ENCODE peak calls at places on chromosomes 2 and 18, in eight cellular contexts. One of them, this sample, is unnamed.

GRCh38 chr18:48662021-48662661 is 123.3 kb downstream of the CTIF start:
- DNase-seq in CD8-positive, alpha-beta memory T cell: no peak
- DNase-seq in mesenchymal stem cell: peak; percentile 76
- DNase-seq in cardiac muscle cell: peak; percentile 77
- DNase-seq in A549: peak; percentile 37
- DNase-seq in fibroblast of villous mesenchyme: peak; percentile 75
- DNase-seq in WERI-Rb-1: no peak
- DNase-seq in hepatocyte: peak; percentile 63
- DNase-seq in this sample: peak; percentile 69

GRCh38 chr2:201470821-201471731 is 19.5 kb downstream of the STRADB start:
- DNase-seq in CD8-positive, alpha-beta memory T cell: no peak
- DNase-seq in mesenchymal stem cell: no peak
- DNase-seq in cardiac muscle cell: peak; percentile 22
- DNase-seq in A549: no peak
- DNase-seq in fibroblast of villous mesenchyme: peak; percentile 11
- DNase-seq in WERI-Rb-1: no peak
- DNase-seq in hepatocyte: no peak
- DNase-seq in this sample: peak; percentile 69

GRCh38 chr2:144625216-144626010 is 105.5 kb upstream of the ZEB2 start:
- DNase-seq in CD8-positive, alpha-beta memory T cell: no peak
- DNase-seq in mesenchymal stem cell: no peak
- DNase-seq in cardiac muscle cell: no peak
- DNase-seq in A549: no peak
- DNase-seq in fibroblast of villous mesenchyme: no peak
- DNase-seq in WERI-Rb-1: no peak
- DNase-seq in hepatocyte: no peak
- DNase-seq in this sample: no peak

GRCh38 chr2:147487286-147487979 is 357.4 kb upstream of the ACVR2A start:
- DNase-seq in CD8-positive, alpha-beta memory T cell: no peak
- DNase-seq in mesenchymal stem cell: no peak
- DNase-seq in cardiac muscle cell: no peak
- DNase-seq in A549: no peak
- DNase-seq in fibroblast of villous mesenchyme: no peak
- DNase-seq in WERI-Rb-1: no peak
- DNase-seq in hepatocyte: peak; percentile 13
- DNase-seq in this sample: no peak

GRCh38 chr18:77067315-77068061 is 65.1 kb downstream of the MBP start:
- DNase-seq in CD8-positive, alpha-beta memory T cell: peak; percentile 72
- DNase-seq in mesenchymal stem cell: peak; percentile 98
- DNase-seq in cardiac muscle cell: peak; percentile 92
- DNase-seq in A549: peak; percentile 93
- DNase-seq in fibroblast of villous mesenchyme: peak; percentile 94
- DNase-seq in WERI-Rb-1: no peak
- DNase-seq in hepatocyte: peak; percentile 74
- DNase-seq in this sample: peak; percentile 96

GRCh38 chr2:58870704-58871103 is 629.6 kb upstream of the FANCL start:
- DNase-seq in CD8-positive, alpha-beta memory T cell: no peak
- DNase-seq in mesenchymal stem cell: no peak
- DNase-seq in cardiac muscle cell: no peak
- DNase-seq in A549: peak; percentile 35
- DNase-seq in fibroblast of villous mesenchyme: peak; percentile 3
- DNase-seq in WERI-Rb-1: no peak
- DNase-seq in hepatocyte: peak; percentile 12
- DNase-seq in this sample: no peak

GRCh38 chr2:55026202-55026601 is 24.0 kb downstream of the RTN4 start:
- DNase-seq in CD8-positive, alpha-beta memory T cell: no peak
- DNase-seq in mesenchymal stem cell: peak; percentile 53
- DNase-seq in cardiac muscle cell: peak; percentile 66
- DNase-seq in A549: no peak
- DNase-seq in fibroblast of villous mesenchyme: peak; percentile 61
- DNase-seq in WERI-Rb-1: no peak
- DNase-seq in hepatocyte: no peak
- DNase-seq in this sample: peak; percentile 66

GRCh38 chr2:240825476-240825875 is 5.5 kb upstream of the KIF1A start:
- DNase-seq in CD8-positive, alpha-beta memory T cell: no peak
- DNase-seq in mesenchymal stem cell: no peak
- DNase-seq in cardiac muscle cell: no peak
- DNase-seq in A549: no peak
- DNase-seq in fibroblast of villous mesenchyme: no peak
- DNase-seq in WERI-Rb-1: no peak
- DNase-seq in hepatocyte: no peak
- DNase-seq in this sample: no peak

GRCh38 chr2:240813231-240813921 is 6.6 kb downstream of the KIF1A start:
- DNase-seq in CD8-positive, alpha-beta memory T cell: no peak
- DNase-seq in mesenchymal stem cell: no peak
- DNase-seq in cardiac muscle cell: no peak
- DNase-seq in A549: no peak
- DNase-seq in fibroblast of villous mesenchyme: no peak
- DNase-seq in WERI-Rb-1: no peak
- DNase-seq in hepatocyte: no peak
- DNase-seq in this sample: no peak

GRCh38 chr2:3633982-3634630 is 23.9 kb upstream of the ALLC start:
- DNase-seq in CD8-positive, alpha-beta memory T cell: no peak
- DNase-seq in mesenchymal stem cell: no peak
- DNase-seq in cardiac muscle cell: no peak
- DNase-seq in A549: no peak
- DNase-seq in fibroblast of villous mesenchyme: no peak
- DNase-seq in WERI-Rb-1: no peak
- DNase-seq in hepatocyte: no peak
- DNase-seq in this sample: no peak

GRCh38 chr2:189783451-189783926 is 650 bp downstream of the ORMDL1 start:
- DNase-seq in CD8-positive, alpha-beta memory T cell: no peak
- DNase-seq in mesenchymal stem cell: no peak
- DNase-seq in cardiac muscle cell: peak; percentile 49
- DNase-seq in A549: no peak
- DNase-seq in fibroblast of villous mesenchyme: peak; percentile 54
- DNase-seq in WERI-Rb-1: no peak
- DNase-seq in hepatocyte: no peak
- DNase-seq in this sample: peak; percentile 56

GRCh38 chr2:177797808-177798207 is 274.8 kb downstream of the PDE11A start:
- DNase-seq in CD8-positive, alpha-beta memory T cell: no peak
- DNase-seq in mesenchymal stem cell: no peak
- DNase-seq in cardiac muscle cell: no peak
- DNase-seq in A549: no peak
- DNase-seq in fibroblast of villous mesenchyme: no peak
- DNase-seq in WERI-Rb-1: no peak
- DNase-seq in hepatocyte: no peak
- DNase-seq in this sample: no peak

GRCh38 chr18:80033181-80034067 is 810 bp upstream of the RBFA start:
- DNase-seq in CD8-positive, alpha-beta memory T cell: peak; percentile 82
- DNase-seq in mesenchymal stem cell: peak; percentile 96
- DNase-seq in cardiac muscle cell: peak; percentile 56
- DNase-seq in A549: peak; percentile 16
- DNase-seq in fibroblast of villous mesenchyme: no peak
- DNase-seq in WERI-Rb-1: no peak
- DNase-seq in hepatocyte: no peak
- DNase-seq in this sample: peak; percentile 39

GRCh38 chr18:23273443-23273966 is 138.2 kb downstream of the CABLES1 start:
- DNase-seq in CD8-positive, alpha-beta memory T cell: no peak
- DNase-seq in mesenchymal stem cell: no peak
- DNase-seq in cardiac muscle cell: no peak
- DNase-seq in A549: no peak
- DNase-seq in fibroblast of villous mesenchyme: no peak
- DNase-seq in WERI-Rb-1: no peak
- DNase-seq in hepatocyte: no peak
- DNase-seq in this sample: no peak

GRCh38 chr18:53586923-53587322 is 637.5 kb downstream of the MBD2 start:
- DNase-seq in CD8-positive, alpha-beta memory T cell: no peak
- DNase-seq in mesenchymal stem cell: no peak
- DNase-seq in cardiac muscle cell: no peak
- DNase-seq in A549: no peak
- DNase-seq in fibroblast of villous mesenchyme: no peak
- DNase-seq in WERI-Rb-1: no peak
- DNase-seq in hepatocyte: no peak
- DNase-seq in this sample: no peak

GRCh38 chr2:8028436-8028835 is 653.4 kb upstream of the ID2 start:
- DNase-seq in CD8-positive, alpha-beta memory T cell: no peak
- DNase-seq in mesenchymal stem cell: no peak
- DNase-seq in cardiac muscle cell: no peak
- DNase-seq in A549: no peak
- DNase-seq in fibroblast of villous mesenchyme: no peak
- DNase-seq in WERI-Rb-1: no peak
- DNase-seq in hepatocyte: no peak
- DNase-seq in this sample: no peak

GRCh38 chr2:8030694-8031303 is 651.1 kb upstream of the ID2 start:
- DNase-seq in CD8-positive, alpha-beta memory T cell: no peak
- DNase-seq in mesenchymal stem cell: peak; percentile 14
- DNase-seq in cardiac muscle cell: no peak
- DNase-seq in A549: no peak
- DNase-seq in fibroblast of villous mesenchyme: peak; percentile 2
- DNase-seq in WERI-Rb-1: no peak
- DNase-seq in hepatocyte: no peak
- DNase-seq in this sample: no peak

GRCh38 chr2:8028036-8028435 is 653.8 kb upstream of the ID2 start:
- DNase-seq in CD8-positive, alpha-beta memory T cell: no peak
- DNase-seq in mesenchymal stem cell: no peak
- DNase-seq in cardiac muscle cell: no peak
- DNase-seq in A549: no peak
- DNase-seq in fibroblast of villous mesenchyme: no peak
- DNase-seq in WERI-Rb-1: no peak
- DNase-seq in hepatocyte: no peak
- DNase-seq in this sample: no peak

GRCh38 chr2:8027387-8027786 is 654.5 kb upstream of the ID2 start:
- DNase-seq in CD8-positive, alpha-beta memory T cell: no peak
- DNase-seq in mesenchymal stem cell: no peak
- DNase-seq in cardiac muscle cell: no peak
- DNase-seq in A549: no peak
- DNase-seq in fibroblast of villous mesenchyme: no peak
- DNase-seq in WERI-Rb-1: no peak
- DNase-seq in hepatocyte: no peak
- DNase-seq in this sample: no peak

GRCh38 chr2:8028981-8029380 is 652.9 kb upstream of the ID2 start:
- DNase-seq in CD8-positive, alpha-beta memory T cell: no peak
- DNase-seq in mesenchymal stem cell: no peak
- DNase-seq in cardiac muscle cell: no peak
- DNase-seq in A549: no peak
- DNase-seq in fibroblast of villous mesenchyme: no peak
- DNase-seq in WERI-Rb-1: peak; percentile 80
- DNase-seq in hepatocyte: no peak
- DNase-seq in this sample: no peak
- H3K4me3 ChIP-seq in CD8-positive, alpha-beta memory T cell: no peak overlapping the region
- H3K4me3 ChIP-seq in mesenchymal stem cell: no peak overlapping the region
- H3K4me3 ChIP-seq in cardiac muscle cell: no peak overlapping the region
- H3K4me3 ChIP-seq in A549: no peak overlapping the region
- H3K4me3 ChIP-seq in fibroblast of villous mesenchyme: no peak overlapping the region
- H3K4me3 ChIP-seq in WERI-Rb-1: no peak overlapping the region
- H3K4me3 ChIP-seq in hepatocyte: no peak overlapping the region
- H3K4me3 ChIP-seq in this sample: no peak overlapping the region

DNA sequence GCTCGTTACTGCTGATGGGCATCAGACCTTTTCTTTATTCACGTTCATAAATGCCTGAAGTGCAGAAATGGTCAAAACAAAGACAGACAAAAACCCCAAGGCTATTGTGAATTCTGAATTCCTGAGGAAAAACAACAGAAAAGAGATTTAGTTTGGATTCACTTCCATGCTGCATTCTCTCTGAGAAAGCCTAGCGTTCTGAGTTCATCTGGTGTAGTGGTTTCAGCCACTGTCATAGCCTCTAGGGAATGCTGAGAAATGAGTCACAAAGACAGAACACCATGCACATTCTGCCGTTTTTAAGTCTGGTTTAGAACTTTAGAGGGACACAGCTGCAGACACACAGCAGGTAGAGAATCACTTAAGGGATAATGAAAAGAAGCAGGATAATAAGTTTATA is 93.8 kb downstream of the LRP1B start:
- DNase-seq in CD8-positive, alpha-beta memory T cell: no peak
- DNase-seq in mesenchymal stem cell: peak; percentile 61
- DNase-seq in cardiac muscle cell: no peak
- DNase-seq in A549: no peak
- DNase-seq in fibroblast of villous mesenchyme: no peak
- DNase-seq in WERI-Rb-1: no peak
- DNase-seq in hepatocyte: peak; percentile 4
- DNase-seq in this sample: no peak
- H3K4me3 ChIP-seq in CD8-positive, alpha-beta memory T cell: no peak overlapping the region
- H3K4me3 ChIP-seq in mesenchymal stem cell: no peak overlapping the region
- H3K4me3 ChIP-seq in cardiac muscle cell: no peak overlapping the region
- H3K4me3 ChIP-seq in A549: no peak overlapping the region
- H3K4me3 ChIP-seq in fibroblast of villous mesenchyme: no peak overlapping the region
- H3K4me3 ChIP-seq in WERI-Rb-1: no peak overlapping the region
- H3K4me3 ChIP-seq in hepatocyte: no peak overlapping the region
- H3K4me3 ChIP-seq in this sample: no peak overlapping the region

GRCh38 chr2:241864897-241865213 is 4.7 kb upstream of the RTP5 start:
- DNase-seq in CD8-positive, alpha-beta memory T cell: no peak
- DNase-seq in mesenchymal stem cell: no peak
- DNase-seq in cardiac muscle cell: no peak
- DNase-seq in A549: no peak
- DNase-seq in fibroblast of villous mesenchyme: no peak
- DNase-seq in WERI-Rb-1: no peak
- DNase-seq in hepatocyte: no peak
- DNase-seq in this sample: no peak

GRCh38 chr2:241863021-241863954 is 4.6 kb upstream of the PDCD1 start:
- DNase-seq in CD8-positive, alpha-beta memory T cell: peak; percentile 48
- DNase-seq in mesenchymal stem cell: no peak
- DNase-seq in cardiac muscle cell: peak; percentile 70
- DNase-seq in A549: no peak
- DNase-seq in fibroblast of villous mesenchyme: peak; percentile 53
- DNase-seq in WERI-Rb-1: no peak
- DNase-seq in hepatocyte: no peak
- DNase-seq in this sample: peak; percentile 41

GRCh38 chr2:241865416-241865956 is 4.0 kb upstream of the RTP5 start:
- DNase-seq in CD8-positive, alpha-beta memory T cell: no peak
- DNase-seq in mesenchymal stem cell: no peak
- DNase-seq in cardiac muscle cell: no peak
- DNase-seq in A549: no peak
- DNase-seq in fibroblast of villous mesenchyme: no peak
- DNase-seq in WERI-Rb-1: no peak
- DNase-seq in hepatocyte: no peak
- DNase-seq in this sample: no peak

GRCh38 chr2:241865957-241866858 is 3.3 kb upstream of the RTP5 start:
- DNase-seq in CD8-positive, alpha-beta memory T cell: no peak
- DNase-seq in mesenchymal stem cell: peak; percentile 21
- DNase-seq in cardiac muscle cell: peak; percentile 40
- DNase-seq in A549: peak; percentile 47
- DNase-seq in fibroblast of villous mesenchyme: no peak
- DNase-seq in WERI-Rb-1: no peak
- DNase-seq in hepatocyte: no peak
- DNase-seq in this sample: peak; percentile 24

GRCh38 chr2:241864168-241864896 is 5.2 kb upstream of the RTP5 start:
- DNase-seq in CD8-positive, alpha-beta memory T cell: no peak
- DNase-seq in mesenchymal stem cell: no peak
- DNase-seq in cardiac muscle cell: no peak
- DNase-seq in A549: no peak
- DNase-seq in fibroblast of villous mesenchyme: no peak
- DNase-seq in WERI-Rb-1: no peak
- DNase-seq in hepatocyte: no peak
- DNase-seq in this sample: no peak
- H3K4me3 ChIP-seq in CD8-positive, alpha-beta memory T cell: no peak overlapping the region
- H3K4me3 ChIP-seq in mesenchymal stem cell: peak overlapping the region; percentile 15
- H3K4me3 ChIP-seq in cardiac muscle cell: no peak overlapping the region
- H3K4me3 ChIP-seq in A549: no peak overlapping the region
- H3K4me3 ChIP-seq in fibroblast of villous mesenchyme: no peak overlapping the region
- H3K4me3 ChIP-seq in WERI-Rb-1: no peak overlapping the region
- H3K4me3 ChIP-seq in hepatocyte: no peak overlapping the region
- H3K4me3 ChIP-seq in this sample: no peak overlapping the region

DNA sequence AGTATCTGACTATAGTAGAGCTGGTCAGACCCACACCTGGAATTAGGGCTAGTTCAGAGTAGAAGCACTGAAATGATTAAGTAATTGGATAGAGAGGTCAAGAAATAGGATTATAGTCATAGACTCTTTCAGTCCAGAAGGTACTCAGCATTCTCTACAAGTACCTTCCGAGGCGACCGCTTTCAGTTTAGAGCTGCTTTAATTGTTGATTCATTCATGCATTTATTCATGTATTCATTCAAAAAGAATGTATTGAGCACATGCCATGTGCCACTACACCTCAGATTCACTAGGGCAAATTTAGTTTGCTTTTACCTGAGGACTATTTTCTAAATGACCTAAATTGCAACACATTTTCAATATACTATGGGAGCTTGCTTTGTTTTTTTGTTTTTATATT is 48.7 kb downstream of the CRIM1 start:
- DNase-seq in CD8-positive, alpha-beta memory T cell: no peak
- DNase-seq in mesenchymal stem cell: peak; percentile 41
- DNase-seq in cardiac muscle cell: no peak
- DNase-seq in A549: peak; percentile 82
- DNase-seq in fibroblast of villous mesenchyme: peak; percentile 29
- DNase-seq in WERI-Rb-1: no peak
- DNase-seq in hepatocyte: no peak
- DNase-seq in this sample: peak; percentile 64
- H3K4me3 ChIP-seq in CD8-positive, alpha-beta memory T cell: no peak overlapping the region
- H3K4me3 ChIP-seq in mesenchymal stem cell: no peak overlapping the region
- H3K4me3 ChIP-seq in cardiac muscle cell: no peak overlapping the region
- H3K4me3 ChIP-seq in A549: peak overlapping the region; percentile 30
- H3K4me3 ChIP-seq in fibroblast of villous mesenchyme: no peak overlapping the region
- H3K4me3 ChIP-seq in WERI-Rb-1: no peak overlapping the region
- H3K4me3 ChIP-seq in hepatocyte: no peak overlapping the region
- H3K4me3 ChIP-seq in this sample: no peak overlapping the region

This sample was measured in cardiac fibroblast.